ENCODE peak calls at places on chromosomes 16 and 17, in five cellular contexts. One of them, this sample, is unnamed.
A peak's percentile ranks its signal among the peaks of the same experiment; 100 is the strongest.

GRCh38 chr16:31274831-31275816 is 15.3 kb downstream of the ITGAM start:
- ATAC-seq in Panc1: no peak
- ATAC-seq in heart right ventricle: no peak
- ATAC-seq in right cardiac atrium: no peak
- ATAC-seq in aorta: no peak
- ATAC-seq in this sample: no peak

GRCh38 chr17:2195729-2196128 is 107.9 kb downstream of the SMG6 start:
- ATAC-seq in aorta: no peak
- ATAC-seq in heart right ventricle: no peak
- ATAC-seq in Panc1: no peak
- ATAC-seq in right cardiac atrium: no peak
- ATAC-seq in this sample: no peak

GRCh38 chr17:81125573-81126081 is 39.7 kb upstream of the PVALEF start:
- ATAC-seq in Panc1: no peak
- ATAC-seq in right cardiac atrium: peak; percentile 2
- ATAC-seq in aorta: no peak
- ATAC-seq in heart right ventricle: peak; percentile 56
- ATAC-seq in this sample: no peak

GRCh38 chr17:57384219-57384618 is 127.9 kb downstream of the MSI2 start:
- ATAC-seq in aorta: no peak
- ATAC-seq in heart right ventricle: no peak
- ATAC-seq in right cardiac atrium: no peak
- ATAC-seq in Panc1: no peak
- ATAC-seq in this sample: no peak

GRCh38 chr16:84299734-84300440 is 5.2 kb downstream of the WFDC1 start:
- ATAC-seq in Panc1: no peak
- ATAC-seq in heart right ventricle: no peak
- ATAC-seq in aorta: no peak
- ATAC-seq in right cardiac atrium: no peak
- ATAC-seq in this sample: no peak

GRCh38 chr16:66189951-66190350 is 176.5 kb upstream of the CDH5 start:
- ATAC-seq in Panc1: no peak
- ATAC-seq in right cardiac atrium: no peak
- ATAC-seq in heart right ventricle: peak; percentile 33
- ATAC-seq in aorta: no peak
- ATAC-seq in this sample: peak; percentile 60

GRCh38 chr17:8875957-8876356 is 8.5 kb upstream of the PIK3R6 start:
- ATAC-seq in Panc1: no peak
- ATAC-seq in aorta: no peak
- ATAC-seq in heart right ventricle: no peak
- ATAC-seq in right cardiac atrium: no peak
- ATAC-seq in this sample: no peak

GRCh38 chr17:9001539-9001938 is 19.8 kb upstream of the NTN1 start:
- ATAC-seq in aorta: no peak
- ATAC-seq in right cardiac atrium: no peak
- ATAC-seq in heart right ventricle: no peak
- ATAC-seq in Panc1: no peak
- ATAC-seq in this sample: no peak

GRCh38 chr17:81851423-81851822 is 8.9 kb downstream of the P4HB start:
- ATAC-seq in right cardiac atrium: no peak
- ATAC-seq in Panc1: no peak
- ATAC-seq in aorta: no peak
- ATAC-seq in heart right ventricle: no peak
- ATAC-seq in this sample: no peak

GRCh38 chr16:46949216-46949892 is 24.1 kb downstream of the DNAJA2 start:
- ATAC-seq in heart right ventricle: no peak
- ATAC-seq in aorta: no peak
- ATAC-seq in Panc1: no peak
- ATAC-seq in right cardiac atrium: no peak
- ATAC-seq in this sample: no peak

GRCh38 chr17:42522263-42522790 is 13.7 kb upstream of the NAGLU start:
- ATAC-seq in aorta: no peak
- ATAC-seq in heart right ventricle: no peak
- ATAC-seq in Panc1: no peak
- ATAC-seq in right cardiac atrium: no peak
- ATAC-seq in this sample: no peak

GRCh38 chr16:57652695-57653471 is 15.2 kb upstream of the ADGRG3 start:
- ATAC-seq in Panc1: no peak
- ATAC-seq in aorta: no peak
- ATAC-seq in right cardiac atrium: no peak
- ATAC-seq in heart right ventricle: no peak
- ATAC-seq in this sample: no peak

GRCh38 chr17:74241434-74241833 is 28.1 kb downstream of the TTYH2 start:
- ATAC-seq in heart right ventricle: peak; percentile 4
- ATAC-seq in Panc1: no peak
- ATAC-seq in right cardiac atrium: peak; percentile 37
- ATAC-seq in aorta: no peak
- ATAC-seq in this sample: no peak

GRCh38 chr17:60720763-60721531 is 43.3 kb downstream of the BCAS3 start:
- ATAC-seq in Panc1: no peak
- ATAC-seq in heart right ventricle: no peak
- ATAC-seq in aorta: peak; percentile 75
- ATAC-seq in right cardiac atrium: no peak
- ATAC-seq in this sample: no peak

GRCh38 chr17:1762906-1763829 is 1.3 kb downstream of the SERPINF1 start:
- ATAC-seq in heart right ventricle: peak; percentile 53
- ATAC-seq in aorta: peak; percentile 69
- ATAC-seq in right cardiac atrium: peak; percentile 57
- ATAC-seq in Panc1: no peak
- ATAC-seq in this sample: peak; percentile 56

GRCh38 chr16:75062135-75062943 is 54.2 kb downstream of the LDHD start:
- ATAC-seq in Panc1: peak; percentile 37
- ATAC-seq in heart right ventricle: peak; percentile 82
- ATAC-seq in right cardiac atrium: peak; percentile 76
- ATAC-seq in aorta: peak; percentile 44
- ATAC-seq in this sample: peak; percentile 54

GRCh38 chr16:87043273-87044030 is 273.7 kb downstream of the C16orf95 start:
- ATAC-seq in right cardiac atrium: peak; percentile 70
- ATAC-seq in aorta: peak; percentile 59
- ATAC-seq in heart right ventricle: peak; percentile 66
- ATAC-seq in Panc1: no peak
- ATAC-seq in this sample: peak; percentile 15

GRCh38 chr17:81867952-81868673 is 3.0 kb downstream of the ARHGDIA start:
- ATAC-seq in heart right ventricle: no peak
- ATAC-seq in right cardiac atrium: no peak
- ATAC-seq in aorta: no peak
- ATAC-seq in Panc1: peak; percentile 27
- ATAC-seq in this sample: no peak

GRCh38 chr16:85005278-85006069 is 5.9 kb downstream of the ZDHHC7 start:
- ATAC-seq in Panc1: peak; percentile 30
- ATAC-seq in right cardiac atrium: peak; percentile 54
- ATAC-seq in aorta: peak; percentile 78
- ATAC-seq in heart right ventricle: peak; percentile 50
- ATAC-seq in this sample: peak; percentile 81

GRCh38 chr17:18944646-18945045 is 7.3 kb upstream of the SLC5A10 start:
- ATAC-seq in aorta: no peak
- ATAC-seq in right cardiac atrium: no peak
- ATAC-seq in Panc1: no peak
- ATAC-seq in heart right ventricle: no peak
- ATAC-seq in this sample: no peak

GRCh38 chr17:65785109-65785508 is 223.7 kb upstream of the AXIN2 start:
- ATAC-seq in aorta: peak; percentile 84
- ATAC-seq in Panc1: peak; percentile 78
- ATAC-seq in right cardiac atrium: peak; percentile 82
- ATAC-seq in heart right ventricle: peak; percentile 76
- ATAC-seq in this sample: peak; percentile 86

GRCh38 chr16:81458149-81458669 is 13.6 kb downstream of the CMIP start:
- ATAC-seq in Panc1: no peak
- ATAC-seq in heart right ventricle: no peak
- ATAC-seq in right cardiac atrium: no peak
- ATAC-seq in aorta: no peak
- ATAC-seq in this sample: no peak

GRCh38 chr16:20830372-20830771 is 24.0 kb downstream of the REXO5 start:
- ATAC-seq in right cardiac atrium: no peak
- ATAC-seq in heart right ventricle: no peak
- ATAC-seq in aorta: no peak
- ATAC-seq in Panc1: no peak
- ATAC-seq in this sample: no peak
- H3K27ac ChIP-seq in right cardiac atrium: no peak overlapping the region
- H3K27ac ChIP-seq in heart right ventricle: no peak overlapping the region
- H3K27ac ChIP-seq in aorta: no peak overlapping the region
- H3K27ac ChIP-seq in Panc1: no peak overlapping the region
- H3K27ac ChIP-seq in this sample: no peak overlapping the region

DNA sequence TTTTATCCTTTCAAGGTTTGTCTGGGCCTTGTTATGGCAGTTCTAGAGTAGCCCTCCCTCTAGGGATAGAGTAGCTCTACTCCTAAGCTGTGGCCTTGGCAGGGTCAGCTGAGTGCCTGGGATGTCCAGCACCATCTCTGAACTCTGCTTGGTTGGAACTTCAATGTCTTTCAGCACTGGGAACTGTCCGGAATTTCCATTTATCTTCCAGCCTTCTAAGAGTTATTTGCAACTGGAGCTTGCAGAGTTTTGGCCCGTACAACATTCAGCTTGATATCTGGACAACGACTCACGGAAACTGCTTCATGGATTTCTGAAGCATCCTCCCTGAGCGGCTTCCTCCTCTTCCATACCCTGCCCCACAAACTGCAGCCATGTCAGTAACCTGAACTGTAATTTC is 22.9 kb downstream of the MMD start:
- ATAC-seq in aorta: no peak
- ATAC-seq in heart right ventricle: no peak
- ATAC-seq in Panc1: no peak
- ATAC-seq in right cardiac atrium: peak; percentile 43
- ATAC-seq in this sample: no peak
- H3K27ac ChIP-seq in aorta: no peak overlapping the region
- H3K27ac ChIP-seq in heart right ventricle: no peak overlapping the region
- H3K27ac ChIP-seq in Panc1: no peak overlapping the region
- H3K27ac ChIP-seq in right cardiac atrium: no peak overlapping the region
- H3K27ac ChIP-seq in this sample: no peak overlapping the region

GRCh38 chr16:25063102-25063501 is 47.9 kb upstream of the ARHGAP17 start:
- ATAC-seq in heart right ventricle: no peak
- ATAC-seq in right cardiac atrium: no peak
- ATAC-seq in Panc1: no peak
- ATAC-seq in aorta: no peak
- ATAC-seq in this sample: no peak
- H3K27ac ChIP-seq in heart right ventricle: peak overlapping the region; percentile 91
- H3K27ac ChIP-seq in right cardiac atrium: no peak overlapping the region
- H3K27ac ChIP-seq in Panc1: no peak overlapping the region
- H3K27ac ChIP-seq in aorta: no peak overlapping the region
- H3K27ac ChIP-seq in this sample: no peak overlapping the region

DNA sequence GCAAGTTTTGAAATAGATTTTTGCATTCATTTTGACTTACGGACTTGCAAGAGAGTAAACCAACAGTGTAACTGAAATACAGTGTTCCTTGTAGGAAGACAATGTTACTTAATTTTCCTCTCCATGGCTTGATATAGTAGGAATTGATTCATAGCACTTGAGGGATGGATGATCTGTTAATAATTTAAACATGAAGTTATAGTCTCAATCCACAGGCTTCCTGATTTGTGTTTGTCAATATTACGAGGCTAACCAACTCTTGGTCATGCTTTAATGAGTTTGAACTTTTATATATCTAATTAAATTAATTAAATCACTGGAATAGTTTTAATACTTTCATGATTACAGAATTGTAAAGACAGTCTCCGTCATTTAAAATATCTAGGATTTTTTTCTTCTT is 112.0 kb upstream of the HAS3 start:
- ATAC-seq in heart right ventricle: no peak
- ATAC-seq in right cardiac atrium: no peak
- ATAC-seq in Panc1: no peak
- ATAC-seq in aorta: no peak
- ATAC-seq in this sample: no peak
- H3K27ac ChIP-seq in heart right ventricle: peak overlapping the region; percentile 1
- H3K27ac ChIP-seq in right cardiac atrium: no peak overlapping the region
- H3K27ac ChIP-seq in Panc1: no peak overlapping the region
- H3K27ac ChIP-seq in aorta: no peak overlapping the region
- H3K27ac ChIP-seq in this sample: no peak overlapping the region

DNA sequence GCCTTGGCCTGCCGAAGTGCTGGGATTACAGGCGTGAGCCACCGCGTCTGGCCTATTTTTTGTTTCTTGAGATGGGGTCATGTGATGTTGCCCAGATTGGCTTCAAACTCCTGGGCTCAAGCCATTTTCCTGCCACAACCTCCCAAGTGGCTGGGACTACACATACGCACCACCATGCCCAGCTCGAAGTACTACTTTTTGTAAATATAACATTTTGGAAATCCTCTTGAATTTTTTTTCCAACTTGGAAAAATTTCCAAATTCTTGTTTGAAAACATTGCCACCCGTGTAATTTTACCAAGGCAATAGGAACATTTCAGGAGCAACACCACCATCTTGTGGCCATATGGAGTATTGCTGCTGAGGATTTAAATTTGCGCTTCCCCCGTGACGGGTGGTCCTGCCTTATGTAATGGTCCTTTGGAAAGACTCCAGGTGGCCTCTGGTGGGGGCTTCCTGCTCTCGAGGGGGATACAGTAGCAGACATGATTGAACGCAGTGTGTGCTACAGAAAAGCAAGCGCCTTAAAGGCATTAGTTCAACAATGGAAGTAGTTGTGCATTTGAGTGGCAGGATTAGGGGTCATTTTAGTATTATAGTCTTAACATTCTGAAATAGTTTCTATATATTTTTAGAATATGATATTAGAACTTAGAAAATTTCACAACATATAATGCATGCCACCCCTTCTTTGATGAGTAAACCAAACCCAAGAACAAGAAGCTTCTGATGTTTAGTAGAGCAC is 8.0 kb downstream of the FLYWCH1 start:
- ATAC-seq in aorta: peak; percentile 91
- ATAC-seq in Panc1: peak; percentile 63
- ATAC-seq in right cardiac atrium: peak; percentile 64
- ATAC-seq in heart right ventricle: peak; percentile 60
- ATAC-seq in this sample: peak; percentile 84
- H3K27ac ChIP-seq in aorta: no peak overlapping the region
- H3K27ac ChIP-seq in Panc1: no peak overlapping the region
- H3K27ac ChIP-seq in right cardiac atrium: peak overlapping the region; percentile 64
- H3K27ac ChIP-seq in heart right ventricle: peak overlapping the region; percentile 37
- H3K27ac ChIP-seq in this sample: peak overlapping the region; percentile 37

This sample was measured in gastroesophageal sphincter.